ENCODE peak calls at places on chromosomes 4 and X, in four cellular contexts. M is suprapubic skin, V is body of pancreas, Q is heart left ventricle. A is an unnamed sample.
A peak's percentile ranks its signal among the peaks of the same experiment; 100 is the strongest.

GRCh38 chrX:121256653-121257052 is 209.2 kb downstream of the GLUD2 start:
- DNase-seq in Q (no peak), M (no peak), V (no peak), A (no peak)

GRCh38 chr4:110296892-110297291 is 98.5 kb upstream of the ELOVL6 start:
- DNase-seq in V (no peak), Q (no peak), M (no peak), A (no peak)

GRCh38 chr4:107034091-107034698 is 1.9 kb downstream of the DKK2 start:
- DNase-seq in Q (peak; percentile 51), M (peak; percentile 76), V (peak; percentile 10), A (no peak)

GRCh38 chr4:71992571-71992970 is 39.2 kb upstream of the NPFFR2 start:
- DNase-seq in Q (no peak), V (no peak), M (no peak), A (no peak)

GRCh38 chr4:141346144-141346543 is 125.4 kb downstream of the ZNF330 start:
- DNase-seq in M (no peak), Q (no peak), V (no peak), A (no peak)

GRCh38 chr4:107740950-107741701 is 21.1 kb upstream of the PAPSS1 start:
- DNase-seq in V (peak; percentile 29), M (peak; percentile 70), Q (peak; percentile 52), A (no peak)

GRCh38 chr4:21948347-21949072 is at the start of gene KCNIP4:
- DNase-seq in Q (peak; percentile 46), M (peak; percentile 51), V (no peak), A (no peak)

GRCh38 chrX:110415440-110416167 is 57.0 kb downstream of the RTL9 start:
- DNase-seq in M (no peak), V (no peak), Q (no peak), A (no peak)

GRCh38 chr4:139532951-139533350 is 23.1 kb downstream of the SETD7 start:
- DNase-seq in Q (no peak), V (no peak), M (no peak), A (no peak)

GRCh38 chr4:128715616-128716015 is 93.9 kb upstream of the JADE1 start:
- DNase-seq in M (no peak), Q (no peak), V (no peak), A (no peak)

GRCh38 chrX:650801-651200 is 20.2 kb downstream of the SHOX start:
- DNase-seq in V (no peak), Q (no peak), M (no peak), A (no peak)

GRCh38 chr4:77022581-77023133 is 53.1 kb downstream of the CCNI start:
- DNase-seq in V (no peak), Q (no peak), M (no peak), A (peak; percentile 79)

GRCh38 chr4:137502730-137503129 is 29.6 kb downstream of the PCDH18 start:
- DNase-seq in M (no peak), V (no peak), Q (no peak), A (no peak)

GRCh38 chr4:69092190-69092589 is 4.1 kb upstream of the UGT2B7 start:
- DNase-seq in Q (no peak), V (no peak), M (no peak), A (no peak)

GRCh38 chrX:121000589-121000988 is 15.0 kb upstream of the CT47A1 start:
- DNase-seq in V (no peak), Q (no peak), M (no peak), A (no peak)

GRCh38 chrX:153665726-153666306 is 7.8 kb downstream of the PNCK start:
- DNase-seq in M (peak; percentile 54), V (no peak), Q (no peak), A (no peak)

GRCh38 chr4:30815685-30816084 is 95.5 kb downstream of the PCDH7 start:
- DNase-seq in V (no peak), Q (no peak), M (no peak), A (no peak)

GRCh38 chr4:108036252-108036651 is 46.6 kb downstream of the HADH start:
- DNase-seq in M (no peak), V (no peak), Q (no peak), A (no peak)

GRCh38 chrX:115592997-115593734 is 32.2 kb downstream of the PLS3 start:
- DNase-seq in M (no peak), Q (no peak), V (no peak), A (no peak)

GRCh38 chr4:51895158-51895557 is 52.2 kb downstream of the DCUN1D4 start:
- DNase-seq in Q (no peak), M (no peak), V (no peak), A (no peak)

GRCh38 chr4:164761233-164761632 is 7.3 kb downstream of the SMIM31 start:
- DNase-seq in M (no peak), Q (no peak), V (no peak), A (no peak)

GRCh38 chr4:47852121-47852520 is 14.3 kb upstream of the CORIN start:
- DNase-seq in M (no peak), V (no peak), Q (no peak), A (no peak)

GRCh38 chr4:140238353-140239041 is 84.5 kb upstream of the MAML3 start:
- DNase-seq in M (peak; percentile 91), V (peak; percentile 63), Q (peak; percentile 91), A (peak; percentile 95)

GRCh38 chrX:53265771-53266170 is 15.6 kb downstream of the IQSEC2 start:
- DNase-seq in Q (no peak), M (no peak), V (no peak), A (no peak)

GRCh38 chr4:21699437-21699836 is 249.1 kb downstream of the KCNIP4 start:
- DNase-seq in M (no peak), V (no peak), Q (no peak), A (no peak)

GRCh38 chr4:82043081-82043808 is 330.5 kb downstream of the HNRNPD start:
- DNase-seq in Q (no peak), V (peak; percentile 19), M (no peak), A (no peak)

GRCh38 chr4:168560184-168560834 is 63.5 kb downstream of the PALLD start:
- DNase-seq in Q (no peak), V (no peak), M (no peak), A (no peak)

GRCh38 chr4:54971474-54971950 is 153.9 kb downstream of the KDR start:
- DNase-seq in V (no peak), Q (no peak), M (no peak), A (no peak)

GRCh38 chr4:169620846-169621228 is 459 bp downstream of the CLCN3 start:
- DNase-seq in Q (no peak), M (no peak), V (peak; percentile 47), A (no peak)

GRCh38 chr4:186201535-186202230 is 10.3 kb downstream of the CYP4V2 start:
- DNase-seq in V (peak; percentile 68), Q (no peak), M (no peak), A (no peak)

GRCh38 chr4:6269400-6269650 is 325 bp upstream of the WFS1 start:
- DNase-seq in V (no peak), M (no peak), Q (no peak), A (no peak)

GRCh38 chr4:6271206-6271605 is 1.6 kb downstream of the WFS1 start:
- DNase-seq in Q (peak; percentile 18), V (no peak), M (no peak), A (no peak)

GRCh38 chr4:6271701-6272465 is 2.2 kb downstream of the WFS1 start:
- DNase-seq in Q (peak; percentile 63), M (no peak), V (peak; percentile 49), A (no peak)

GRCh38 chr4:6269651-6270511 is at the start of gene WFS1:
- DNase-seq in M (peak; percentile 98), Q (peak; percentile 99), V (peak; percentile 99), A (peak; percentile 100)

DNA sequence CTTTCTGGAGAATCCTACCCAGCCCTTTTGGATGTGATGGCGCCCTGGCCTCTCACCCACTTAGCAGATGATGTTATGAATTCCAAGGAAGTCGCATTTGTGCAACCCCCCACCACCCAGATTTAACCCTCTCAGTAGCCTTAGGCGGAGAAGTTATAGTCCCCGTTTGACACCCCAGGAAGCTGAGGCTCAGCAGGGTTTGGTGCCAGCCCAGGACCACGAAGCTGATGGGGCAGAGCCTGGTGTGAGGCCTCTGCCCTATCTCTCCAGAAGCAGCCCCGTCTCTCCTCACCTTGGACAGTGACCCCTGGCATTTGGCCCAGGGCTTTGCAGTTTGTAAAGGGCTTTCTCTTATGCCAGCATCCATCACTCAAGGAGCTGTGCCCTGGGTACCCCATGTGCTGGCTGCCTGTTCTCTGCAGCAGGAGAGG is 1.1 kb downstream of the WFS1 start:
- DNase-seq in Q (peak; percentile 56), M (no peak), V (peak; percentile 26), A (no peak)
- H3K4me1 ChIP-seq in Q (peaks cover 52% of the 10 kb centered on the region), M (peaks cover 47% of the 10 kb centered on the region), V (peaks cover 43% of the 10 kb centered on the region), A (peaks cover 61% of the 10 kb centered on the region)

GRCh38 chr4:1211951-1212545 is 36.9 kb downstream of the CTBP1 start:
- DNase-seq in M (peak; percentile 68), Q (peak; percentile 59), V (peak; percentile 82), A (no peak)
- TF ChIP-seq POLR2A in M (no peak), Q (no peak), V (peak; percentile 10), A (no peak)

DNA sequence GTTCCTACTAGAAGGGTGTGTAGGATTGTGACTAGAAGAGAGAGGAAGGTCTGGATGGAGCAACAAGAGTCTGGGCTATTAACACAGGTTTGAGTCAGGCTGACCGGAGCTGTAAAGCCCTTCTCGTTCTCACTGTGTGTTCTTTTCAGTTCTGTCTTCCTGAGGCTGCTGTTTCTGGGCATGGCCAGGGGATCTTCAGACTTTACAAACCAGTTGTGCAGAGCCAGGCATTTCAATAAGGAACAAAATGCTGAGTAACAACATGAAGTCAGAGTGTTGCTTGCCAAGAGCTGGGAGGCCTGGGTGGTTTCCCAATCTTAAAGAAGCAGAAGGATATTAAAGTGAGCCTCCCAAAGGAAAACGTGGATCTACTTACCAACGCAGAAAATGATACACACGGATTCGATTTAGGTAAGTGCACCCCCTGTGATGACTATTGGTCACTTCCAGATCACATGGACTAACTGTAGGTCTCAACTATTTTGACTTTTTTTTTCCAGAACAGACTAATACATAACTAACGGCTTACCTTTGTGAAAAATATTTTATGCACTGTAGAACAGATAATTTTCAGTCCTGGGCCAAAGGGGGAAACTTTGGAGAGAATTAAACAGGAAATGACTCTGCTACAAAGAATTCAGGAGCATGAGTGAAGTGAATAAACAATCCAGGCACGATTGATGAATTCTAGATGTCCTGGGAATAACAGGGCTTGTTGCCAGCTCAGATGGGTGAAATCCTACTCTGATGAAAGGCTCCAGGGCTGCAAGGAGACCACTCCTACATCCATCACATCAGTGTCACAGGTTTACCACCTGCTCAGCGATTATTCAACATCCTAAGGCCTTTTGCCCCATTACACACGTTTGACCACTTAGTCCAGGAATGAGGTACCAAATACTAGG is 94.5 kb downstream of the ANXA3 start:
- DNase-seq in M (peak; percentile 90), Q (peak; percentile 60), V (peak; percentile 68), A (peak; percentile 95)
- H3K4me3 ChIP-seq in M (peak overlapping the region; percentile 8), Q (peak overlapping the region; percentile 15), V (no peak overlapping the region), A (peak overlapping the region; percentile 2)

DNA sequence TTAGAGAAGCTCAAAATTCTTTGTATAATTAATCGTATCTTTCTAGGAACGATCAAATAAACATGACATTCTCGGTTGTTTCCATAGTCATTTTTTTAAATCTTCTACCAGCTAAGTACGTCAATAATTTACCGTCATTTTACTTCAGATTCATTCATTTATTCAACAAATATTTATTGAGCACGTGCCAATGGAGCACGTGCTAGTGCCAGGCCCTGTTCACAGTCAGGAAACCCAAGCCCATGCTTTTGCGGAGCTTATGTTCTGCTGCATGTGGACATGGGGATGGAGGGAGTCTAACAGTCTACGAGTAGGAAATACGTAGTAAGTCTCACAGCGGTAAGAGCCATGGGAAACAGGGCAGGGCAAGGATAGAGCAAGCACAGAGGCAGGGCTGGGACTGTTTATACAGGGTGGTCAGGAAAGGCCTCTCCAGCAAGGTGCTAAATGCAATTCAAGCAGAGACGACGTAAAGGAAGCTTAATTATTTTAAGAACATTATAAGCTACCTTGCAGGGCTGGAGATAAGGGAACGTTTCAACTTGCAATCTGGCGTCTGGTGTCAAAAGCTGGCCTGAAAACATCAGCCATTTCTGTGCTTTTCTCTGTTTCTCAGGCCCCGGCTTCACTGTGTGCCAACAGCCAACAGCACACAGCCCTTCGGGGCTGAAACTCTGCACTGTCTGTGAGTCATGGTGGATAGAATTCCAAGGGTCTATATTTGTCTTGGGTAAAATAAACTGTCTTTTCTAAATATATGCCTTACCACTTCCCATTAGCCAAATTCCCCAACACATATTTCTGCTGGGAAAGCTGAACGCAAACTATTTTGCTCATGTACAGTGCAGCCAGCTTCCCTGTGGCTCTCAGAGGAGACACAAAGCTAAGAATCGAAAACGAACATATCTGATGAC is 517.0 kb upstream of the ZFP42 start:
- DNase-seq in M (no peak), V (no peak), Q (no peak), A (peak; percentile 82)
- H3K4me1 ChIP-seq in M (peaks cover 9% of the 10 kb centered on the region), V (no peaks in the 10 kb centered on the region), Q (peaks cover 17% of the 10 kb centered on the region), A (peaks cover 39% of the 10 kb centered on the region)